ENCODE peak calls at places on chromosome 13, in seven cellular contexts. J is body of pancreas; V is neuronal stem cell; E is IMR-90; L is cardiac fibroblast; P is CD4-positive, alpha-beta memory T cell; W is aorta. M is an unnamed sample.

GRCh38 chr13:67023088-67023893 is 206.8 kb downstream of the PCDH9 start:
- DNase-seq in L (peak), P (no peak), V (peak), J (no peak), W (no peak), E (peak), M (no peak)

GRCh38 chr13:44451109-44451508 is 77.5 kb downstream of the SERP2 start:
- DNase-seq in E (peak), J (no peak), V (no peak), W (no peak), P (no peak), L (no peak), M (no peak)

GRCh38 chr13:48828962-48829405 is 146.7 kb upstream of the FNDC3A start:
- DNase-seq in W (no peak), P (no peak), E (peak), L (no peak), J (no peak), V (no peak), M (no peak)

GRCh38 chr13:56400774-56401173 is 739.9 kb upstream of the PRR20A start:
- DNase-seq in W (no peak), P (no peak), J (no peak), V (no peak), L (no peak), E (no peak), M (no peak)

GRCh38 chr13:95498886-95499285 is 53.6 kb upstream of the CLDN10 start:
- DNase-seq in P (no peak), L (no peak), E (no peak), W (no peak), V (no peak), J (no peak), M (no peak)

GRCh38 chr13:97257800-97258799 is 36.0 kb downstream of the MBNL2 start:
- DNase-seq in J (peak), V (no peak), L (peak), E (peak), P (no peak), W (peak), M (no peak)

GRCh38 chr13:35347679-35348205 is 128.7 kb downstream of the MAB21L1 start:
- DNase-seq in P (no peak), E (no peak), J (no peak), V (no peak), L (no peak), W (no peak), M (no peak)

GRCh38 chr13:87259479-87260083 is 411.6 kb upstream of the SLITRK5 start:
- DNase-seq in W (no peak), P (no peak), E (no peak), V (no peak), J (no peak), L (no peak), M (peak)

GRCh38 chr13:33940256-33940655 is 122.3 kb downstream of the RFC3 start:
- DNase-seq in J (no peak), W (no peak), L (no peak), P (no peak), E (no peak), V (no peak), M (no peak)

GRCh38 chr13:48819889-48820288 is 155.8 kb upstream of the FNDC3A start:
- DNase-seq in W (no peak), E (no peak), V (no peak), P (no peak), J (no peak), L (no peak), M (no peak)

GRCh38 chr13:103931396-103931795 is 865.2 kb upstream of the SLC10A2 start:
- DNase-seq in E (no peak), P (no peak), L (no peak), J (no peak), V (no peak), W (no peak), M (no peak)

GRCh38 chr13:59088716-59089115 is 1075.0 kb downstream of the DIAPH3 start:
- DNase-seq in E (peak), W (no peak), V (no peak), J (no peak), L (peak), P (no peak), M (no peak)

GRCh38 chr13:109135018-109135417 is 505.6 kb downstream of the MYO16 start:
- DNase-seq in W (no peak), E (no peak), P (no peak), L (no peak), V (no peak), J (no peak), M (peak)

GRCh38 chr13:97257228-97257755 is 35.2 kb downstream of the MBNL2 start:
- DNase-seq in P (no peak), E (no peak), L (no peak), J (no peak), W (no peak), V (no peak), M (no peak)

GRCh38 chr13:44116562-44117315 is 237.0 kb downstream of the LACC1 start:
- DNase-seq in J (no peak), L (peak), P (no peak), W (no peak), E (peak), V (no peak), M (no peak)

GRCh38 chr13:35699805-35700204 is 223.3 kb upstream of the MAB21L1 start:
- DNase-seq in L (peak), E (peak), P (no peak), W (no peak), J (no peak), V (no peak), M (no peak)

GRCh38 chr13:51926528-51926885 is 64.7 kb downstream of the CCDC70 start:
- DNase-seq in V (no peak), E (no peak), P (no peak), J (no peak), L (no peak), W (no peak), M (no peak)

GRCh38 chr13:22031702-22032286 is 360.9 kb downstream of the FGF9 start:
- DNase-seq in V (no peak), J (no peak), L (no peak), E (no peak), W (no peak), P (no peak), M (no peak)

GRCh38 chr13:21670006-21670882 is 629 bp upstream of the FGF9 start:
- DNase-seq in E (peak), W (peak), J (peak), V (peak), P (peak), L (peak), M (peak)

GRCh38 chr13:47678201-47678963 is 322.7 kb downstream of the SUCLA2 start:
- DNase-seq in E (no peak), J (no peak), W (no peak), P (no peak), L (no peak), V (peak), M (no peak)

GRCh38 chr13:33004454-33004853 is 11.8 kb upstream of the KL start:
- DNase-seq in E (no peak), J (no peak), P (no peak), W (no peak), L (peak), V (no peak), M (no peak)

GRCh38 chr13:112958127-112958989 is 10.7 kb upstream of the MCF2L start:
- DNase-seq in J (no peak), V (no peak), E (no peak), L (no peak), W (peak), P (no peak), M (no peak)

GRCh38 chr13:19663416-19663979 is 30.0 kb downstream of the MPHOSPH8 start:
- DNase-seq in V (no peak), P (no peak), E (no peak), J (no peak), W (no peak), L (no peak), M (no peak)

GRCh38 chr13:32791545-32792172 is 205.4 kb downstream of the PDS5B start:
- DNase-seq in V (no peak), W (no peak), L (no peak), J (no peak), E (peak), P (peak), M (no peak)

GRCh38 chr13:87674143-87674772 is 3.1 kb downstream of the SLITRK5 start:
- DNase-seq in J (no peak), W (no peak), P (no peak), V (peak), E (no peak), L (no peak), M (no peak)

GRCh38 chr13:77326905-77327604 is at the start of gene MYCBP2:
- DNase-seq in V (peak), P (peak), J (peak), E (peak), L (peak), W (peak), M (peak)

DNA sequence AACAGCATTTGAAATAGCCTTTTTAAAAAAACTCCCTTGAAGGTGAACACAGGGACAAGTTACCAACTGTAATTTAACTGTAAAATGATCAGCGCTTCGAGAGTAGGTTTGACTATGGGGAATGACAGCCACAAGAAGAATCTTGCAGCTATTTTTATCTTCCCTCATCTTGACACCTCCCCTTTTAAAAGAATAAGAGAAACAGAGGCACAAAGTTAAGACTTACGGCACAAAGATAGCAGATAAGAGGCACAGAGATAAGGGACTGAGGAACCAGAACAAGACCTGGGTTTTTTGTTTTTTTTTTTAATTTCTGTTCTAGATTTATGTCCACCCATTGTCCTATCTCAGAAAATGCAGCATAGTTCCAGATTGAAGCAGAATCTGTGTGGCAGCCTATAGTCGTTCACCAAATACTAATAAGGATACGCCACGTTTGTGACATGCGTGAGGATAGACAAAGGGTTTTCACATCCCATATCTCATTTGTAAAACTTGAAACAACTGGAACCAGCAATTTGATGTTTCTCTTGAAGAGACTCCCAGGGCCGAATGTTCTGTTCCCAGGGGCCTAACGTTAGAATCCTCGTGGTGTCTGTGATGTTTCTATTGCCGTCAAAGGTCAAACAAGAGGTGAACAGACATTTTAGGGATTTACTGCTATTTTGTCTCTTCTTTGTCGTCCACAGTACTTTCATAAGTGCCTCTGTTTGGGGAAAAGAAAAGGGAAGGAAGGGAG is 154.9 kb downstream of the DCT start:
- DNase-seq in V (no peak), E (no peak), W (no peak), P (no peak), J (no peak), L (no peak), M (no peak)
- H3K4me3 ChIP-seq in V (no peak), E (no peak), W (no peak), P (no peak), J (no peak), L (no peak), M (no peak)

GRCh38 chr13:113971471-113972231 is 2.2 kb downstream of the C13orf46 start:
- DNase-seq in L (no peak), V (no peak), E (no peak), J (no peak), W (peak), P (no peak), M (no peak)

GRCh38 chr13:113969311-113969972 is 4.4 kb downstream of the C13orf46 start:
- DNase-seq in P (no peak), V (no peak), J (no peak), E (no peak), W (peak), L (no peak), M (no peak)

GRCh38 chr13:113968463-113969310 is 5.2 kb downstream of the C13orf46 start:
- DNase-seq in V (no peak), J (no peak), W (peak), P (no peak), L (no peak), E (no peak), M (no peak)

GRCh38 chr13:113970810-113971470 is 2.9 kb downstream of the C13orf46 start:
- DNase-seq in E (peak), W (peak), V (no peak), L (peak), P (no peak), J (peak), M (no peak)

DNA sequence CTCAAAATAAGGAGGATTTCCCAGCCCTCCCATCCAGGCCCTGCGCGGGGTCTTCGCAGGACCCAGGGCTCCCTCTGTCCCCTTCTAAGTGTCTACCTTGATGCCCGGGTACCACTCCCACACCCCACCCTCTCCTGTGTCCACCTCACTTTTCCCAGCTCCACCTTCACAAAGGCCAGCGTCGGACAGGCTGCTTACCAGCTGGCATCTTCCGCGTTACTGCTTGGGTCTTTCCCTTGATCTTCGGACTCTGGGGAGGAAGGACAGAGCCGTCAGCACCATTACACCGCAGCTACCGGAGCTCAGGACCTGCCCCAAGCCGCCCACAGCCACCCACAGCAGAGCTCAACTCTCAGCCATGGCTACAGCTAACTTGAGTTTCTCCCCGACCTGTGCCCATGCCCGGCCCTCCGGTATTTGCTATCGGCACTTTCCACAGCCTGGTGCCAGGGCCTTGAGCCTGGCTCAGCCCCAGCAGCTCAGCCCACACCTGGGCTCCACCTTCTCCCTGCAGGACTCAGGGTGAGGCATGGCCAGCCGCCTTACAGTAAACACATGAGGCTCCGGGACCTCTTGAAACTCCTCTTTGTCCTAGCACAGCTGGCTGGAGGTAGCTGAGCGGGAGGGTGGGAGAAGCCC is 3.8 kb downstream of the C13orf46 start:
- DNase-seq in P (no peak), J (peak), V (no peak), W (peak), L (no peak), E (no peak), M (no peak)
- H3K4me3 ChIP-seq in P (no peak), J (no peak), V (no peak), W (no peak), L (no peak), E (no peak), M (no peak)

GRCh38 chr13:65940720-65941119 is 1289.4 kb downstream of the PCDH9 start:
- DNase-seq in J (no peak), V (no peak), E (no peak), L (no peak), W (no peak), P (no peak), M (no peak)
- H3K4me3 ChIP-seq in J (no peak), V (no peak), E (no peak), L (no peak), W (no peak), P (no peak), M (no peak)

GRCh38 chr13:101416181-101417042 is at the start of gene NALCN:
- DNase-seq in E (no peak), J (peak), V (peak), W (peak), P (no peak), L (no peak), M (peak)

GRCh38 chr13:101412076-101412475 is 4.2 kb downstream of the NALCN start:
- DNase-seq in P (no peak), E (no peak), W (no peak), L (no peak), J (no peak), V (no peak), M (no peak)

GRCh38 chr13:101417043-101417406 is 717 bp upstream of the NALCN start:
- DNase-seq in P (no peak), E (peak), J (no peak), V (no peak), L (peak), W (no peak), M (no peak)

GRCh38 chr13:101417501-101417900 is 1.2 kb upstream of the NALCN start:
- DNase-seq in L (no peak), J (no peak), V (no peak), W (no peak), E (no peak), P (no peak), M (no peak)

DNA sequence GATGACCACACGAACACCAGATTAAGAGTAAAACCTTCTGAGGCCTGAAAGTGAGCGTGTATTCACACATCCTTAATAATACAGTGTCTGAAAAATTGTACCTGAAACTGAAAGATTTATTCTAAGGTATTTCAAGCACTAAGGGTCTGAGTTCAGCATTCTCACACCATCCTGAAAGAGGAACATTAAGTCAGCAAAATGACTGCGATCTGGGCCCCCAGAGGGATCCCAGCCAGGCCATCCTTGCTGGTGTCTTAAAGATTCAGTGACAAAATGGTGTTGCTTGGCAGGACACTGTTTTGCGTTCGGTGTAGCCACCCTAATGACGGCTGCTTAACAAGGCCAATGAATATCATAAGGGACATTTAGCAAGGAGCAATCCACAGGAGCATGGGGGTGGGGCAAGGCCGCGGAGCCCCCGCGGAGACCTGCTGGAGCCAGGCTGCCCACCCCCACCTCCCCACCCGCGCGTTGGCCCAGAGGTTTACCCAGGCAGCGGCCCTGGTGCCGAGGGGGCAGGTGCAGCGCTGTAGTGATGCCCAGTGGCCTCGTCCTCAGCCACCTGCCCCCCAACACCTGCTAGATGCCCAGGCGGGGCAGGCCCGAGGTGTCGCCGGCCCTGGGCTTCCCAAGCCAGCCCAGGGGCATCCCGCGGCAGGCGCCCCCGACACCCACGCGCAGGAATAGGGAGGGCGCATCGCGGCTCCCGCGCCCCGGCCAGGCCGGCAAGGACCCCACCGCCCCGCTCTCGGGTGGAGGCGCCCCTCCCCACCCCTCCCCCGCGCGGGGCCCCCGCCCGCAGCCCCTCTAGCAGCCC is 742 bp downstream of the NALCN start:
- DNase-seq in E (no peak), V (no peak), J (no peak), P (no peak), W (peak), L (no peak), M (peak)
- H3K4me3 ChIP-seq in E (peak), V (peak), J (peak), P (no peak), W (peak), L (no peak), M (peak)

GRCh38 chr13:27968316-27969072 is 621 bp downstream of the CDX2 start:
- DNase-seq in E (no peak), J (no peak), P (no peak), L (no peak), V (no peak), W (no peak), M (no peak)

GRCh38 chr13:27969073-27969865 is at the start of gene CDX2:
- DNase-seq in J (no peak), E (no peak), W (no peak), V (no peak), P (no peak), L (no peak), M (no peak)

GRCh38 chr13:27967203-27967735 is 1.8 kb downstream of the CDX2 start:
- DNase-seq in E (no peak), J (no peak), V (no peak), L (no peak), P (no peak), W (no peak), M (no peak)

GRCh38 chr13:27966641-27967202 is 2.4 kb downstream of the CDX2 start:
- DNase-seq in P (no peak), V (no peak), W (no peak), J (no peak), E (no peak), L (no peak), M (no peak)

GRCh38 chr13:27967736-27968315 is 1.3 kb downstream of the CDX2 start:
- DNase-seq in P (no peak), J (no peak), W (no peak), L (no peak), E (no peak), V (no peak), M (no peak)
- H3K4me3 ChIP-seq in P (no peak), J (peak), W (no peak), L (no peak), E (no peak), V (no peak), M (no peak)

GRCh38 chr13:110305544-110305943 is 1.4 kb downstream of the COL4A1 start:
- DNase-seq in V (no peak), W (no peak), L (peak), J (no peak), P (no peak), E (no peak), M (no peak)
- H3K4me3 ChIP-seq in V (peak), W (peak), L (peak), J (no peak), P (no peak), E (peak), M (no peak)

GRCh38 chr13:23467048-23467931 is 33.8 kb upstream of the SACS start:
- DNase-seq in E (peak), W (no peak), L (no peak), J (no peak), V (no peak), P (no peak), M (no peak)

GRCh38 chr13:23467932-23468278 is 34.4 kb upstream of the SACS start:
- DNase-seq in L (no peak), E (no peak), W (no peak), J (no peak), P (no peak), V (no peak), M (no peak)

GRCh38 chr13:23470706-23471610 is 37.5 kb upstream of the SACS start:
- DNase-seq in V (no peak), E (no peak), L (no peak), P (no peak), W (no peak), J (no peak), M (no peak)

GRCh38 chr13:23469901-23470525 is 36.5 kb upstream of the SACS start:
- DNase-seq in V (no peak), J (no peak), E (peak), P (no peak), W (no peak), L (no peak), M (no peak)

GRCh38 chr13:23468811-23469210 is 35.3 kb upstream of the SACS start:
- DNase-seq in E (no peak), V (no peak), P (no peak), J (no peak), L (no peak), W (no peak), M (no peak)
- H3K4me3 ChIP-seq in E (no peak), V (no peak), P (no peak), J (no peak), L (no peak), W (no peak), M (no peak)

DNA sequence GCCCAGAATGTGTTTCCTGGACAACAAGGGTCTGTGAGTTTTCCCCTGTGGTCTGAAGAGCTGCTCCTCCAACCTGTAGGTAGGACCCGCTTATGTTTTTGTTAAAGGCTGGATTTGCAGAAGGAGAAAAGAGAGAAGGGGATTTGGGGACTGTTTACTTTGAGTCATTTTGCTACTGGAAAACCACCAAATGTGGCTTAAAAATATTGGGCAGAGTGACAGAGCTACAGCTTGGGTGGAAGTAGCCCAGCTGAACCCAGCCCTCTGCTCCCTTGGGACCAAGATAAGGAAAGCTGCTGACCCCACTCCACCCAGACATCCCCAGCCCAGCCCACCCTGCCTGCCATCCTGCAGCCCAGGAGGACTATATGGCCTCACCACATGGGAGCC is 40.0 kb downstream of the TNFRSF19 start:
- DNase-seq in E (peak), L (peak), J (no peak), V (no peak), W (no peak), P (no peak), M (no peak)
- H3K4me3 ChIP-seq in E (no peak), L (no peak), J (no peak), V (no peak), W (no peak), P (no peak), M (no peak)